ENCODE peak calls at places on chromosomes 5 and 9, in four cellular contexts. One of them, this sample, is unnamed. For H3K4me1, the result is how much of the 10 kb centered on the place peaks cover.

GRCh38 chr5:175590471-175590881 is 67.4 kb upstream of the HRH2 start:
- DNase-seq in CD8-positive, alpha-beta T cell: no peak
- DNase-seq in DND-41: no peak
- DNase-seq in cardiac muscle cell: peak
- DNase-seq in this sample: no peak

GRCh38 chr5:1648806-1649205 is 125.0 kb upstream of the LPCAT1 start:
- DNase-seq in CD8-positive, alpha-beta T cell: no peak
- DNase-seq in DND-41: no peak
- DNase-seq in cardiac muscle cell: peak
- DNase-seq in this sample: no peak

GRCh38 chr9:92719028-92719647 is 45.5 kb downstream of the BICD2 start:
- DNase-seq in CD8-positive, alpha-beta T cell: no peak
- DNase-seq in DND-41: no peak
- DNase-seq in cardiac muscle cell: no peak
- DNase-seq in this sample: no peak

GRCh38 chr5:149466457-149466972 is 84.7 kb downstream of the CSNK1A1 start:
- DNase-seq in CD8-positive, alpha-beta T cell: no peak
- DNase-seq in DND-41: peak
- DNase-seq in cardiac muscle cell: peak
- DNase-seq in this sample: no peak

GRCh38 chr9:114005371-114006154 is 72.5 kb downstream of the AMBP start:
- DNase-seq in CD8-positive, alpha-beta T cell: no peak
- DNase-seq in DND-41: no peak
- DNase-seq in cardiac muscle cell: no peak
- DNase-seq in this sample: no peak

GRCh38 chr5:172624083-172624995 is 16.7 kb upstream of the NEURL1B start:
- DNase-seq in CD8-positive, alpha-beta T cell: no peak
- DNase-seq in DND-41: no peak
- DNase-seq in cardiac muscle cell: no peak
- DNase-seq in this sample: no peak

GRCh38 chr9:21965401-21965951 is 28.7 kb downstream of the CDKN2A start:
- DNase-seq in CD8-positive, alpha-beta T cell: no peak
- DNase-seq in DND-41: no peak
- DNase-seq in cardiac muscle cell: peak
- DNase-seq in this sample: peak

GRCh38 chr5:67025437-67025836 is 171.2 kb downstream of the CD180 start:
- DNase-seq in CD8-positive, alpha-beta T cell: no peak
- DNase-seq in DND-41: no peak
- DNase-seq in cardiac muscle cell: no peak
- DNase-seq in this sample: no peak

GRCh38 chr5:4518924-4519660 is 621.0 kb upstream of the ADAMTS16 start:
- DNase-seq in CD8-positive, alpha-beta T cell: no peak
- DNase-seq in DND-41: no peak
- DNase-seq in cardiac muscle cell: no peak
- DNase-seq in this sample: no peak

GRCh38 chr5:57082441-57083067 is 91.3 kb upstream of the GPBP1 start:
- DNase-seq in CD8-positive, alpha-beta T cell: no peak
- DNase-seq in DND-41: no peak
- DNase-seq in cardiac muscle cell: peak
- DNase-seq in this sample: peak

GRCh38 chr5:29203049-29203448 is 1990.4 kb upstream of the CDH6 start:
- DNase-seq in CD8-positive, alpha-beta T cell: no peak
- DNase-seq in DND-41: no peak
- DNase-seq in cardiac muscle cell: no peak
- DNase-seq in this sample: no peak

GRCh38 chr9:83020864-83021263 is 42.1 kb downstream of the RASEF start:
- DNase-seq in CD8-positive, alpha-beta T cell: no peak
- DNase-seq in DND-41: no peak
- DNase-seq in cardiac muscle cell: no peak
- DNase-seq in this sample: no peak

GRCh38 chr9:76227165-76227564 is 167.1 kb downstream of the RFK start:
- DNase-seq in CD8-positive, alpha-beta T cell: no peak
- DNase-seq in DND-41: no peak
- DNase-seq in cardiac muscle cell: no peak
- DNase-seq in this sample: no peak

GRCh38 chr5:92320446-92320845 is 937.3 kb upstream of the ARRDC3 start:
- DNase-seq in CD8-positive, alpha-beta T cell: no peak
- DNase-seq in DND-41: no peak
- DNase-seq in cardiac muscle cell: no peak
- DNase-seq in this sample: no peak

GRCh38 chr5:116574682-116575634 is at the start of gene SEMA6A:
- DNase-seq in CD8-positive, alpha-beta T cell: no peak
- DNase-seq in DND-41: no peak
- DNase-seq in cardiac muscle cell: peak
- DNase-seq in this sample: peak

GRCh38 chr5:151298063-151298462 is 5.5 kb downstream of the SLC36A3 start:
- DNase-seq in CD8-positive, alpha-beta T cell: no peak
- DNase-seq in DND-41: peak
- DNase-seq in cardiac muscle cell: peak
- DNase-seq in this sample: peak
- TF ChIP-seq CTCF in CD8-positive, alpha-beta T cell: no peak
- TF ChIP-seq CTCF in DND-41: peak
- TF ChIP-seq CTCF in cardiac muscle cell: peak
- TF ChIP-seq CTCF in this sample: peak

DNA sequence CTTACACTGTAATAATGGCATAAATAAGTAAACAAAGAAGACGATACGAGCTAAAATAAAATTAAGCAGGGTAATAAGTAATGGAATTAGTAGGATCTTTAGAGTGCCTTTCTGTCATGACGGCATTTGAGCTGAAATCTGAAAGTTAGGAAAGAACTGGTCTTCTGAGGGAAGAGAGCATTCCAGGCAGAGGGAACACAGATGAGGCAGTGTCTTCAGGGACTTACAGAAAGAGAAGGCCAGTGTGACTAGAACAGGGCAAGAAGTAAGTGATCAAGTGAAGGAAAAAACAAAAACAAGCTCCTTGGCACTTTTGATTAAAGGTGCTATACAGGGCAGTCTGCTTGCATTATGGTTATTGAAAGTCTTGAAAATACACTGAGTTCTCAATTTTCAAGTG is 20.0 kb downstream of the CTNNA1 start:
- DNase-seq in CD8-positive, alpha-beta T cell: no peak
- DNase-seq in DND-41: no peak
- DNase-seq in cardiac muscle cell: no peak
- DNase-seq in this sample: no peak
- H3K4me1 ChIP-seq in CD8-positive, alpha-beta T cell: under half
- H3K4me1 ChIP-seq in DND-41: under half
- H3K4me1 ChIP-seq in cardiac muscle cell: under half
- H3K4me1 ChIP-seq in this sample: under half

GRCh38 chr5:142769793-142770649 is at the start of gene ARHGAP26:
- DNase-seq in CD8-positive, alpha-beta T cell: peak
- DNase-seq in DND-41: peak
- DNase-seq in cardiac muscle cell: peak
- DNase-seq in this sample: peak
- TF ChIP-seq CTCF in CD8-positive, alpha-beta T cell: no peak
- TF ChIP-seq CTCF in DND-41: peak
- TF ChIP-seq CTCF in cardiac muscle cell: peak
- TF ChIP-seq CTCF in this sample: peak

DNA sequence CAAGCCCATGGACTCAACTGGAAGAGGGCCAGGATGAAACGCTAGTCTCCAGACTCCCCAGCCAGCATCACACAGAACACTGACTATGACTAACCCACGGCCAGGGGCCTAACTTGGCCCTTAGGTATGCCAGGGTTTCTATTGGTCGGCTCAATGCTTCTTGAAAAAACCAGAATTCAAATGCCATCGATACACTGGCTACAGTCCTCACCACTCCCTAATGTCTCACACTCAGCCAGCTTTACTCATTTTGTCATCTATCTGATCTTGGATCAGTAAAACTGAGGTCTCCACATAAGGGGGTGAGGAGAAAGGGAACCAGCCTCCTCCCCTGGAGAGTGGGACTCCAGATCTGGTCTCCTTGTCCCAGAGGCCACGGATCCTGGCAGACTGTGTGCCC is 59.5 kb upstream of the FUBP3 start:
- DNase-seq in CD8-positive, alpha-beta T cell: no peak
- DNase-seq in DND-41: no peak
- DNase-seq in cardiac muscle cell: no peak
- DNase-seq in this sample: no peak
- H3K4me1 ChIP-seq in CD8-positive, alpha-beta T cell: under half
- H3K4me1 ChIP-seq in DND-41: under half
- H3K4me1 ChIP-seq in cardiac muscle cell: under half
- H3K4me1 ChIP-seq in this sample: under half

GRCh38 chr5:134525687-134526482 is 415 bp downstream of the JADE2 start:
- DNase-seq in CD8-positive, alpha-beta T cell: peak
- DNase-seq in DND-41: peak
- DNase-seq in cardiac muscle cell: peak
- DNase-seq in this sample: peak
- TF ChIP-seq CTCF in CD8-positive, alpha-beta T cell: no peak
- TF ChIP-seq CTCF in DND-41: no peak
- TF ChIP-seq CTCF in cardiac muscle cell: peak
- TF ChIP-seq CTCF in this sample: no peak

GRCh38 chr5:68342693-68343092 is 127.1 kb downstream of the PIK3R1 start:
- DNase-seq in CD8-positive, alpha-beta T cell: no peak
- DNase-seq in DND-41: no peak
- DNase-seq in cardiac muscle cell: no peak
- DNase-seq in this sample: no peak
- H3K4me1 ChIP-seq in CD8-positive, alpha-beta T cell: under half
- H3K4me1 ChIP-seq in DND-41: under half
- H3K4me1 ChIP-seq in cardiac muscle cell: under half
- H3K4me1 ChIP-seq in this sample: under half

DNA sequence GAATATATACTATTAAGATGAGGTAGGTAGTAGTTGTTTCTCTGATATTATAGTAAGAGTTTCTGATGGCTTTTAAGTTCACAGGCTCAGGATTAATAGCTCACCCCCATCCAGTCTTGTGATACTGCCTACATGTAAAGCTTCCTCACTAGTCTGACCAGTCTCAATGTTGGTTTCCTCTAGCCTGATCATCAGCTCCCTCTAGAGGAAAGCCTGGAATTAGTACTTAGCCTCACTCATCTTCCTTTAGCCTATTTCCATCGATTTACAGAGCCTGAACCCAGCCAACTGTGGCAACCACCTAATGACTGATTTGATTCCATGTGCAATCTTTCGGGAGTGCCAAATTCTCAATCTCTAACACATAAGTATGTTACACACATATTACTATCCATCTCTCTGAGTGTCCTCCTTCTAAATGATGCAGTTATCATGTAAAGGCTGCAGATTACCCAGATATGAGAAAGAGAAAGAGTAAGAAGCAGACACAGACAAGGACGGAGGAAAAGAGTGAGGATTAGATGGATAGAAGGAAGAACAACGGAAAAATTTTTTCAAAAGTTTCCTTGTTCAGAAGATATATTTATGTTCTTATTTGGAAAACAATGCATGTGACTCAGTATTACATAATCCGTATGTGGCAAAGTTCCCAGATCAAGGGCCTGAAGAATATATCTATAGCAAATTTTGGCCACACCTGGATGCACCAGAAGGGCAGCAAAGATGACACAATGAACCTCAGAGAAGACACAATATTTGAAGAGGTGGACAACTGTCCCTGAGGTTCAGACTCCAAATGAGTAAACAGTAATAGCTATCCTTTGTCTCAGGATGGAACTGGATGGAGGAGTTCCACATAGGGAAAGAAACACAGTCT is 333.7 kb downstream of the ELAVL2 start:
- DNase-seq in CD8-positive, alpha-beta T cell: no peak
- DNase-seq in DND-41: no peak
- DNase-seq in cardiac muscle cell: peak
- DNase-seq in this sample: peak
- TF ChIP-seq CTCF in CD8-positive, alpha-beta T cell: no peak
- TF ChIP-seq CTCF in DND-41: peak
- TF ChIP-seq CTCF in cardiac muscle cell: peak
- TF ChIP-seq CTCF in this sample: peak

This sample was measured in Caco-2.